ENCODE peak calls at places on chromosomes 11 and 22, in four cellular contexts. One of them, this sample, is unnamed. For H3K4me1, the result is how much of the 10 kb centered on the place peaks cover.

GRCh38 chr11:6650980-6651379 is 4.6 kb downstream of the DCHS1 start:
- DNase-seq in iPS DF 6.9: no peak
- DNase-seq in adipocyte: no peak
- DNase-seq in fibroblast of lung: peak
- DNase-seq in this sample: no peak

GRCh38 chr22:39383841-39384625 is 15.5 kb upstream of the TAB1 start:
- DNase-seq in iPS DF 6.9: no peak
- DNase-seq in adipocyte: no peak
- DNase-seq in fibroblast of lung: peak
- DNase-seq in this sample: no peak

GRCh38 chr22:45096256-45096907 is 67.3 kb upstream of the NUP50 start:
- DNase-seq in iPS DF 6.9: peak
- DNase-seq in adipocyte: peak
- DNase-seq in fibroblast of lung: peak
- DNase-seq in this sample: peak

GRCh38 chr22:37387793-37388192 is 39.5 kb downstream of the ELFN2 start:
- DNase-seq in iPS DF 6.9: no peak
- DNase-seq in adipocyte: no peak
- DNase-seq in fibroblast of lung: no peak
- DNase-seq in this sample: no peak

GRCh38 chr11:121592708-121593107 is 139.9 kb upstream of the SORL1-AS1 start:
- DNase-seq in iPS DF 6.9: no peak
- DNase-seq in adipocyte: no peak
- DNase-seq in fibroblast of lung: no peak
- DNase-seq in this sample: no peak

GRCh38 chr11:7573558-7574296 is 59.9 kb downstream of the PPFIBP2 start:
- DNase-seq in iPS DF 6.9: no peak
- DNase-seq in adipocyte: no peak
- DNase-seq in fibroblast of lung: no peak
- DNase-seq in this sample: no peak

GRCh38 chr22:43433904-43434600 is 22.2 kb downstream of the MPPED1 start:
- DNase-seq in iPS DF 6.9: no peak
- DNase-seq in adipocyte: no peak
- DNase-seq in fibroblast of lung: no peak
- DNase-seq in this sample: no peak

GRCh38 chr11:83303358-83303757 is 17.2 kb upstream of the CCDC90B start:
- DNase-seq in iPS DF 6.9: no peak
- DNase-seq in adipocyte: no peak
- DNase-seq in fibroblast of lung: no peak
- DNase-seq in this sample: no peak

GRCh38 chr11:74570266-74571061 is 21.9 kb upstream of the POLD3 start:
- DNase-seq in iPS DF 6.9: peak
- DNase-seq in adipocyte: peak
- DNase-seq in fibroblast of lung: peak
- DNase-seq in this sample: no peak

GRCh38 chr11:2077061-2077802 is 62.0 kb downstream of the IGF2 start:
- DNase-seq in iPS DF 6.9: no peak
- DNase-seq in adipocyte: peak
- DNase-seq in fibroblast of lung: peak
- DNase-seq in this sample: no peak

GRCh38 chr11:1384206-1384965 is 5.3 kb upstream of the BRSK2 start:
- DNase-seq in iPS DF 6.9: no peak
- DNase-seq in adipocyte: peak
- DNase-seq in fibroblast of lung: peak
- DNase-seq in this sample: no peak

GRCh38 chr22:29750029-29750428 is 16.8 kb downstream of the ZMAT5 start:
- DNase-seq in iPS DF 6.9: no peak
- DNase-seq in adipocyte: no peak
- DNase-seq in fibroblast of lung: no peak
- DNase-seq in this sample: no peak

GRCh38 chr11:124793466-124794278 is 6.5 kb downstream of the MSANTD2 start:
- DNase-seq in iPS DF 6.9: no peak
- DNase-seq in adipocyte: peak
- DNase-seq in fibroblast of lung: peak
- DNase-seq in this sample: peak

GRCh38 chr11:48051217-48051848 is 71.0 kb downstream of the PTPRJ start:
- DNase-seq in iPS DF 6.9: no peak
- DNase-seq in adipocyte: peak
- DNase-seq in fibroblast of lung: no peak
- DNase-seq in this sample: no peak

GRCh38 chr11:111378773-111379499 is at the start of gene POU2AF1:
- DNase-seq in iPS DF 6.9: no peak
- DNase-seq in adipocyte: peak
- DNase-seq in fibroblast of lung: peak
- DNase-seq in this sample: no peak

GRCh38 chr11:117690484-117691205 is 106.4 kb downstream of the DSCAML1 start:
- DNase-seq in iPS DF 6.9: no peak
- DNase-seq in adipocyte: no peak
- DNase-seq in fibroblast of lung: no peak
- DNase-seq in this sample: no peak

GRCh38 chr11:17413414-17414316 is 25.2 kb upstream of the KCNJ11 start:
- DNase-seq in iPS DF 6.9: no peak
- DNase-seq in adipocyte: no peak
- DNase-seq in fibroblast of lung: no peak
- DNase-seq in this sample: no peak

GRCh38 chr22:39610246-39610645 is 39.7 kb downstream of the CACNA1I start:
- DNase-seq in iPS DF 6.9: no peak
- DNase-seq in adipocyte: no peak
- DNase-seq in fibroblast of lung: no peak
- DNase-seq in this sample: no peak

GRCh38 chr22:35783943-35784614 is 66.4 kb downstream of the APOL5 start:
- DNase-seq in iPS DF 6.9: no peak
- DNase-seq in adipocyte: peak
- DNase-seq in fibroblast of lung: peak
- DNase-seq in this sample: no peak

GRCh38 chr11:75475767-75476650 is 43.0 kb upstream of the KLHL35 start:
- DNase-seq in iPS DF 6.9: no peak
- DNase-seq in adipocyte: no peak
- DNase-seq in fibroblast of lung: peak
- DNase-seq in this sample: no peak

GRCh38 chr11:50186146-50186545 is 153.5 kb downstream of the OR4C45 start:
- DNase-seq in iPS DF 6.9: no peak
- DNase-seq in adipocyte: no peak
- DNase-seq in fibroblast of lung: no peak
- DNase-seq in this sample: no peak

GRCh38 chr11:65216830-65217229 is 35.1 kb downstream of the CAPN1 start:
- DNase-seq in iPS DF 6.9: no peak
- DNase-seq in adipocyte: no peak
- DNase-seq in fibroblast of lung: no peak
- DNase-seq in this sample: no peak

GRCh38 chr22:26474687-26475086 is 8.9 kb downstream of the HPS4 start:
- DNase-seq in iPS DF 6.9: no peak
- DNase-seq in adipocyte: no peak
- DNase-seq in fibroblast of lung: peak
- DNase-seq in this sample: no peak

GRCh38 chr11:119338318-119338890 is 2.3 kb downstream of the C1QTNF5 start:
- DNase-seq in iPS DF 6.9: no peak
- DNase-seq in adipocyte: peak
- DNase-seq in fibroblast of lung: peak
- DNase-seq in this sample: no peak
- H3K4me1 ChIP-seq in iPS DF 6.9: under half
- H3K4me1 ChIP-seq in adipocyte: half or more
- H3K4me1 ChIP-seq in fibroblast of lung: under half
- H3K4me1 ChIP-seq in this sample: under half

DNA sequence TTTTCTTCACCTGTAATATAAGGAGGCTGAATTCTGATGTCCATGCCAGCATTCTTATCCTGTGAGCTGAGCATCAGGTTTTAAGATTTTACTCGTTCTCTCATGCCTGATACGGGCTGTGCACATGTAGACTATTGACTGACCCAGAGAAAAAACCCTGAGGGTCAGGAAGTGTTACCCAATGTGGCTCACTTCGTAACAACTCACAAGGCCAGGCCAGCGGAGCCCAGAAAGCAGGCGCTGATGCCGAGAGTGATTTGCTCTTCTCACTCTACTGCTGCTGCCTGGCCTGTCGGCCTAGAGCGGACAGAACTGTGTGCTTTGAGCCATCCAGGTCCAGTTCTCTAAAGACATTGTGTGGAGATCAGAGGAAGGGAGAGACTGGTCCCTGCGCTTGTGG is 10.8 kb downstream of the THYN1 start:
- DNase-seq in iPS DF 6.9: no peak
- DNase-seq in adipocyte: no peak
- DNase-seq in fibroblast of lung: no peak
- DNase-seq in this sample: no peak
- H3K4me1 ChIP-seq in iPS DF 6.9: under half
- H3K4me1 ChIP-seq in adipocyte: under half
- H3K4me1 ChIP-seq in fibroblast of lung: under half
- H3K4me1 ChIP-seq in this sample: under half

GRCh38 chr11:86999388-86999787 is 38.3 kb upstream of the TMEM135 start:
- DNase-seq in iPS DF 6.9: no peak
- DNase-seq in adipocyte: no peak
- DNase-seq in fibroblast of lung: no peak
- DNase-seq in this sample: no peak

GRCh38 chr11:86991341-86991740 is 36.1 kb upstream of the FZD4 start:
- DNase-seq in iPS DF 6.9: no peak
- DNase-seq in adipocyte: no peak
- DNase-seq in fibroblast of lung: no peak
- DNase-seq in this sample: no peak

GRCh38 chr11:86999859-87000753 is 37.6 kb upstream of the TMEM135 start:
- DNase-seq in iPS DF 6.9: no peak
- DNase-seq in adipocyte: peak
- DNase-seq in fibroblast of lung: peak
- DNase-seq in this sample: peak

GRCh38 chr11:87002918-87003317 is 34.8 kb upstream of the TMEM135 start:
- DNase-seq in iPS DF 6.9: no peak
- DNase-seq in adipocyte: no peak
- DNase-seq in fibroblast of lung: no peak
- DNase-seq in this sample: no peak

DNA sequence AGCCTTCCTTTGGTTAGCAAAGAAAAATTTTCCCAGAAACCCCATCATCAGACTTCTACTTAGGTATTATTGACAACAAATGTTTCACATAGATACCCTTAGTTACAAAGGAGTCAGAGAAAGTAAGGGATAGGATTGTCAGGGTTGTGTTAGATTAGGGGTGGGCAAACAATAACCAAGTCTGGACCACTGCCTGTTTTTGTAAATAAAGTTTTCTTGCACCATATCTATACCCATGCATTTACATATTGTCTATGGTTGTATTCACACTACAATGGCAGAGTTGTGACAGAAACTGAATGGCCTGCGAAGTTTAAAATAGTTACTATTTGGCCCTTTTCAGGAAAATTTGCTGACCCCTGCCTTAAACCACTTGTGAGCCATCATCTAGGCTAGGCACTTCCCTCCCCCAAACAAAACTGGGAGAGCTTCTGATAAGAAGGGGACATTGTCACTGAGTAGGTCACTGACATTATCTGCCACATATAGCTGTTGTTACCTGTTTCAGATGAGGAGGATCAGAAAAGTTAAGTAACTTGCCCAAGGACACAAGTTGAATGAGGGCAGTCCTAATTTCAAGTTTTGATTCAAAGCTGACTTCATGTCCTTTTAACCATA is 40.7 kb upstream of the TMEM135 start:
- DNase-seq in iPS DF 6.9: no peak
- DNase-seq in adipocyte: no peak
- DNase-seq in fibroblast of lung: no peak
- DNase-seq in this sample: no peak
- H3K4me1 ChIP-seq in iPS DF 6.9: under half
- H3K4me1 ChIP-seq in adipocyte: under half
- H3K4me1 ChIP-seq in fibroblast of lung: under half
- H3K4me1 ChIP-seq in this sample: under half

DNA sequence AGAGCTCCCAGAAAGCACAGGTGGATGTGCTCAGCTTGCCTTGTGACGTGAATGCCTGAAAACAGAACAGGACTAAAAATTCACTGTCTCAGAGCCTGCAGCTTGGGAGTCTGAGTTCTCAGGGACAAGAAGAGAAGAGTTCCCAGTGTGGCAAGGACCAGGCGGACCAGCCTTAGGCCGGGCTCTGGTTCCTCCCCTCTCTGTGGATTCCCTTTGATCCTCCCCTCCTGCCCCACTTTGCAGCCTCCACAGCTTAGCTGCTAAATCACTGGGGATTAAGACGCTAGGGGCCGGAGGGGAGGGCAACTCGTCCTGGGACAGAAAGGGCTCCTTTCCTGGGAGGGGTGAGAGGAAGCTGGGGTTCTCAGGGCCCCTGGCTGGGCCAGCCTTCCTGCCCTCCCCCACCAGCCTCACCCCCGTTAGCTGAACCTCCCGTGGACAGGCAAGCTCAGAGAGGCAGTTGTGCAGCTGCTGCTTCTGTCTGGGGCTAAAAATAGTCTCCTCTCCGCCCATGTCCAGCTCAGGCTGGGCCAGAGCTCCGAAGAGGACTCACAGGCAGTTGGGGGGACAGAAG is 29.9 kb upstream of the JAM3 start:
- DNase-seq in iPS DF 6.9: no peak
- DNase-seq in adipocyte: peak
- DNase-seq in fibroblast of lung: peak
- DNase-seq in this sample: no peak
- H3K4me1 ChIP-seq in iPS DF 6.9: under half
- H3K4me1 ChIP-seq in adipocyte: under half
- H3K4me1 ChIP-seq in fibroblast of lung: under half
- H3K4me1 ChIP-seq in this sample: under half

DNA sequence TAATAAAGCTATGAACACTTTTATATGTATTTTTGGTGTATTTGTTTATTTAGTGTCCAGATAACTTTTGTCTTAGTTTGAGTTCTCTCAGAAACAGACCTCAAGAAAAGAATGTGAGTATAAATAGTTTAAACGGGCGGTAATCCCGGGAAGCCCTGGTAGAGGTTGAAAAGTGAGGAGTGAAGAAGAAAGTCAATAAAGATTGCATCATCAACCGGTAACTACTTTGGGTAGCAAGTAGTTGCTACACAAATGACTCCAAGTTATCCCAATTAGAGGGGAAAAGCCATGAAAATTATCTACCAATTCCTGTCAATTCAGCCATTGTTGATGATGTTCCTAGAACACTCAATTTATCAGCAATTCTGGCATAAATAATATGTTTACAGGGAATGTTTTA is 870.3 kb upstream of the RAG2 start:
- DNase-seq in iPS DF 6.9: no peak
- DNase-seq in adipocyte: no peak
- DNase-seq in fibroblast of lung: no peak
- DNase-seq in this sample: no peak
- H3K4me1 ChIP-seq in iPS DF 6.9: under half
- H3K4me1 ChIP-seq in adipocyte: under half
- H3K4me1 ChIP-seq in fibroblast of lung: under half
- H3K4me1 ChIP-seq in this sample: under half

GRCh38 chr22:41933411-41934177 is 7.0 kb upstream of the TNFRSF13C start:
- DNase-seq in iPS DF 6.9: no peak
- DNase-seq in adipocyte: no peak
- DNase-seq in fibroblast of lung: no peak
- DNase-seq in this sample: no peak
- H3K4me1 ChIP-seq in iPS DF 6.9: under half
- H3K4me1 ChIP-seq in adipocyte: under half
- H3K4me1 ChIP-seq in fibroblast of lung: under half
- H3K4me1 ChIP-seq in this sample: under half

GRCh38 chr11:3944198-3944597 is 88.7 kb downstream of the STIM1 start:
- DNase-seq in iPS DF 6.9: no peak
- DNase-seq in adipocyte: peak
- DNase-seq in fibroblast of lung: peak
- DNase-seq in this sample: no peak
- H3K4me1 ChIP-seq in iPS DF 6.9: under half
- H3K4me1 ChIP-seq in adipocyte: half or more
- H3K4me1 ChIP-seq in fibroblast of lung: under half
- H3K4me1 ChIP-seq in this sample: under half

This sample was measured in NT2/D1.